ENCODE peak calls at places on chromosomes 12 and 14, in nine cellular contexts. One of them, this sample, is unnamed. For H3K9me3 and H3K4me1, the result is how much of the 10 kb centered on the place peaks cover.

GRCh38 chr12:47791351-47791746 is 18.3 kb downstream of the SLC48A1 start:
- DNase-seq in pancreas: no peak
- DNase-seq in CD8-positive, alpha-beta T cell: no peak
- DNase-seq in uterus: no peak
- DNase-seq in thoracic aorta: no peak
- DNase-seq in stomach: no peak
- DNase-seq in upper lobe of right lung: no peak
- DNase-seq in HCT116: no peak
- DNase-seq in PC-9: no peak
- DNase-seq in this sample: no peak

GRCh38 chr12:116066381-116067230 is 210.9 kb downstream of the MED13L start:
- DNase-seq in pancreas: no peak
- DNase-seq in CD8-positive, alpha-beta T cell: peak
- DNase-seq in uterus: no peak
- DNase-seq in thoracic aorta: no peak
- DNase-seq in stomach: peak
- DNase-seq in upper lobe of right lung: no peak
- DNase-seq in HCT116: peak
- DNase-seq in PC-9: no peak
- DNase-seq in this sample: no peak

GRCh38 chr14:88166616-88167015 is 156.5 kb downstream of the KCNK10 start:
- DNase-seq in pancreas: no peak
- DNase-seq in CD8-positive, alpha-beta T cell: no peak
- DNase-seq in uterus: no peak
- DNase-seq in thoracic aorta: no peak
- DNase-seq in stomach: no peak
- DNase-seq in upper lobe of right lung: no peak
- DNase-seq in HCT116: no peak
- DNase-seq in PC-9: no peak
- DNase-seq in this sample: no peak

GRCh38 chr12:46523863-46524770 is 151.5 kb upstream of the SLC38A2 start:
- DNase-seq in pancreas: no peak
- DNase-seq in CD8-positive, alpha-beta T cell: peak
- DNase-seq in uterus: no peak
- DNase-seq in thoracic aorta: peak
- DNase-seq in stomach: no peak
- DNase-seq in upper lobe of right lung: no peak
- DNase-seq in HCT116: peak
- DNase-seq in PC-9: no peak
- DNase-seq in this sample: no peak

GRCh38 chr14:24595046-24595808 is 14.3 kb downstream of the GZMH start:
- DNase-seq in pancreas: no peak
- DNase-seq in CD8-positive, alpha-beta T cell: no peak
- DNase-seq in uterus: no peak
- DNase-seq in thoracic aorta: no peak
- DNase-seq in stomach: no peak
- DNase-seq in upper lobe of right lung: no peak
- DNase-seq in HCT116: no peak
- DNase-seq in PC-9: peak
- DNase-seq in this sample: no peak

GRCh38 chr14:73059326-73059725 is 992 bp downstream of the RBM25 start:
- DNase-seq in pancreas: no peak
- DNase-seq in CD8-positive, alpha-beta T cell: no peak
- DNase-seq in uterus: no peak
- DNase-seq in thoracic aorta: no peak
- DNase-seq in stomach: no peak
- DNase-seq in upper lobe of right lung: no peak
- DNase-seq in HCT116: no peak
- DNase-seq in PC-9: no peak
- DNase-seq in this sample: no peak

GRCh38 chr14:52013984-52014600 is 24.7 kb downstream of the RTRAF start:
- DNase-seq in pancreas: no peak
- DNase-seq in CD8-positive, alpha-beta T cell: no peak
- DNase-seq in uterus: no peak
- DNase-seq in thoracic aorta: no peak
- DNase-seq in stomach: no peak
- DNase-seq in upper lobe of right lung: no peak
- DNase-seq in HCT116: no peak
- DNase-seq in PC-9: no peak
- DNase-seq in this sample: peak

GRCh38 chr12:95326450-95326849 is 108.8 kb downstream of the VEZT start:
- DNase-seq in pancreas: no peak
- DNase-seq in CD8-positive, alpha-beta T cell: no peak
- DNase-seq in uterus: no peak
- DNase-seq in thoracic aorta: no peak
- DNase-seq in stomach: no peak
- DNase-seq in upper lobe of right lung: no peak
- DNase-seq in HCT116: no peak
- DNase-seq in PC-9: peak
- DNase-seq in this sample: no peak

GRCh38 chr12:27331927-27332324 is 710 bp upstream of the BMAL2 start:
- DNase-seq in pancreas: no peak
- DNase-seq in CD8-positive, alpha-beta T cell: no peak
- DNase-seq in uterus: no peak
- DNase-seq in thoracic aorta: no peak
- DNase-seq in stomach: no peak
- DNase-seq in upper lobe of right lung: no peak
- DNase-seq in HCT116: no peak
- DNase-seq in PC-9: no peak
- DNase-seq in this sample: no peak

GRCh38 chr14:71597955-71598659 is 334.1 kb upstream of the RGS6 start:
- DNase-seq in pancreas: no peak
- DNase-seq in CD8-positive, alpha-beta T cell: no peak
- DNase-seq in uterus: no peak
- DNase-seq in thoracic aorta: no peak
- DNase-seq in stomach: no peak
- DNase-seq in upper lobe of right lung: no peak
- DNase-seq in HCT116: no peak
- DNase-seq in PC-9: no peak
- DNase-seq in this sample: no peak

GRCh38 chr12:47080725-47081502 is 1.2 kb upstream of the AMIGO2 start:
- DNase-seq in pancreas: peak
- DNase-seq in CD8-positive, alpha-beta T cell: no peak
- DNase-seq in uterus: peak
- DNase-seq in thoracic aorta: no peak
- DNase-seq in stomach: peak
- DNase-seq in upper lobe of right lung: peak
- DNase-seq in HCT116: no peak
- DNase-seq in PC-9: peak
- DNase-seq in this sample: peak

GRCh38 chr14:35594616-35595015 is 60.7 kb downstream of the INSM2 start:
- DNase-seq in pancreas: no peak
- DNase-seq in CD8-positive, alpha-beta T cell: no peak
- DNase-seq in uterus: no peak
- DNase-seq in thoracic aorta: no peak
- DNase-seq in stomach: no peak
- DNase-seq in upper lobe of right lung: no peak
- DNase-seq in HCT116: no peak
- DNase-seq in PC-9: no peak
- DNase-seq in this sample: no peak

GRCh38 chr14:46048127-46048526 is 603.5 kb downstream of the RPL10L start:
- DNase-seq in pancreas: no peak
- DNase-seq in CD8-positive, alpha-beta T cell: no peak
- DNase-seq in uterus: no peak
- DNase-seq in thoracic aorta: no peak
- DNase-seq in stomach: peak
- DNase-seq in upper lobe of right lung: no peak
- DNase-seq in HCT116: peak
- DNase-seq in PC-9: no peak
- DNase-seq in this sample: no peak

GRCh38 chr12:88934163-88934747 is 354.0 kb upstream of the KITLG start:
- DNase-seq in pancreas: no peak
- DNase-seq in CD8-positive, alpha-beta T cell: no peak
- DNase-seq in uterus: no peak
- DNase-seq in thoracic aorta: no peak
- DNase-seq in stomach: no peak
- DNase-seq in upper lobe of right lung: no peak
- DNase-seq in HCT116: peak
- DNase-seq in PC-9: peak
- DNase-seq in this sample: no peak

GRCh38 chr14:68384335-68384734 is 408.5 kb downstream of the ZFP36L1 start:
- DNase-seq in pancreas: no peak
- DNase-seq in CD8-positive, alpha-beta T cell: no peak
- DNase-seq in uterus: no peak
- DNase-seq in thoracic aorta: no peak
- DNase-seq in stomach: no peak
- DNase-seq in upper lobe of right lung: no peak
- DNase-seq in HCT116: no peak
- DNase-seq in PC-9: no peak
- DNase-seq in this sample: no peak

GRCh38 chr12:69987453-69988102 is 162.6 kb downstream of the MYRFL start:
- DNase-seq in pancreas: no peak
- DNase-seq in CD8-positive, alpha-beta T cell: no peak
- DNase-seq in uterus: no peak
- DNase-seq in thoracic aorta: peak
- DNase-seq in stomach: no peak
- DNase-seq in upper lobe of right lung: no peak
- DNase-seq in HCT116: peak
- DNase-seq in PC-9: peak
- DNase-seq in this sample: no peak

GRCh38 chr14:64725360-64725815 is 21.2 kb downstream of the PLEKHG3 start:
- DNase-seq in pancreas: peak
- DNase-seq in CD8-positive, alpha-beta T cell: no peak
- DNase-seq in uterus: no peak
- DNase-seq in thoracic aorta: no peak
- DNase-seq in stomach: no peak
- DNase-seq in upper lobe of right lung: peak
- DNase-seq in HCT116: no peak
- DNase-seq in PC-9: no peak
- DNase-seq in this sample: no peak

GRCh38 chr12:117803013-117803412 is 165.8 kb downstream of the KSR2 start:
- DNase-seq in pancreas: no peak
- DNase-seq in CD8-positive, alpha-beta T cell: no peak
- DNase-seq in uterus: no peak
- DNase-seq in thoracic aorta: no peak
- DNase-seq in stomach: no peak
- DNase-seq in upper lobe of right lung: no peak
- DNase-seq in HCT116: no peak
- DNase-seq in PC-9: peak
- DNase-seq in this sample: no peak

GRCh38 chr12:58249610-58250009 is 308.2 kb downstream of the ATP23 start:
- DNase-seq in pancreas: no peak
- DNase-seq in CD8-positive, alpha-beta T cell: no peak
- DNase-seq in uterus: no peak
- DNase-seq in thoracic aorta: no peak
- DNase-seq in stomach: no peak
- DNase-seq in upper lobe of right lung: no peak
- DNase-seq in HCT116: no peak
- DNase-seq in PC-9: no peak
- DNase-seq in this sample: no peak

GRCh38 chr14:102124419-102124818 is 15.3 kb upstream of the WDR20 start:
- DNase-seq in pancreas: no peak
- DNase-seq in CD8-positive, alpha-beta T cell: no peak
- DNase-seq in uterus: no peak
- DNase-seq in thoracic aorta: no peak
- DNase-seq in stomach: no peak
- DNase-seq in upper lobe of right lung: no peak
- DNase-seq in HCT116: no peak
- DNase-seq in PC-9: peak
- DNase-seq in this sample: no peak

GRCh38 chr14:71187633-71188356 is 280.5 kb downstream of the PCNX1 start:
- DNase-seq in pancreas: no peak
- DNase-seq in CD8-positive, alpha-beta T cell: no peak
- DNase-seq in uterus: no peak
- DNase-seq in thoracic aorta: no peak
- DNase-seq in stomach: no peak
- DNase-seq in upper lobe of right lung: peak
- DNase-seq in HCT116: no peak
- DNase-seq in PC-9: no peak
- DNase-seq in this sample: no peak

GRCh38 chr14:67429651-67430205 is 17.8 kb upstream of the PLEK2 start:
- DNase-seq in pancreas: peak
- DNase-seq in CD8-positive, alpha-beta T cell: no peak
- DNase-seq in uterus: no peak
- DNase-seq in thoracic aorta: no peak
- DNase-seq in stomach: no peak
- DNase-seq in upper lobe of right lung: no peak
- DNase-seq in HCT116: no peak
- DNase-seq in PC-9: no peak
- DNase-seq in this sample: no peak

DNA sequence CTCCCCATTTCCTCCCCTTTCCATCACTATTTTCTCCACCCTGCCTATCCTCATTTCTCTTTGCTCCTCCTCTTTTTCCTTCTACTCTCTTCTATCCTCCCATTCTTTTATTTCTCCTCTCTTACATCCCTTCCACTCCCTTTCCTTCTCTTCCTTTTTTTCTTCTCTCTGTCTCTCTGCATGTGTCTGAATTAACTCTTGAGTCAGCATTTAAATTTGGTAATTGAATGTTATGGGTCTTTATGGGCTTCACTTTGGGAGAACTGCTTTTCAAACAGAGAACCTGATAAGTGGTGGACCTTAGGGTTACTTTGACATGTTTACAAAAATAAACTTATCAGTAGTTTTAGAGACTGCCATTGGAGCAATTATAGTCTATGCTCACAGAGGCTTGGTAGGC is 992.7 kb downstream of the NRXN3 start:
- DNase-seq in pancreas: no peak
- DNase-seq in CD8-positive, alpha-beta T cell: no peak
- DNase-seq in uterus: no peak
- DNase-seq in thoracic aorta: no peak
- DNase-seq in stomach: no peak
- DNase-seq in upper lobe of right lung: no peak
- DNase-seq in HCT116: no peak
- DNase-seq in PC-9: no peak
- DNase-seq in this sample: no peak
- H3K9me3 ChIP-seq in pancreas: under half
- H3K9me3 ChIP-seq in CD8-positive, alpha-beta T cell: under half
- H3K9me3 ChIP-seq in uterus: under half
- H3K9me3 ChIP-seq in thoracic aorta: under half
- H3K9me3 ChIP-seq in stomach: under half
- H3K9me3 ChIP-seq in upper lobe of right lung: under half
- H3K9me3 ChIP-seq in HCT116: under half
- H3K9me3 ChIP-seq in PC-9: under half
- H3K9me3 ChIP-seq in this sample: under half

GRCh38 chr12:54002915-54003339 is 3.0 kb downstream of the HOXC9 start:
- DNase-seq in pancreas: no peak
- DNase-seq in CD8-positive, alpha-beta T cell: no peak
- DNase-seq in uterus: no peak
- DNase-seq in thoracic aorta: no peak
- DNase-seq in stomach: no peak
- DNase-seq in upper lobe of right lung: no peak
- DNase-seq in HCT116: no peak
- DNase-seq in PC-9: no peak
- DNase-seq in this sample: no peak
- H3K4me3 ChIP-seq in pancreas: no peak
- H3K4me3 ChIP-seq in CD8-positive, alpha-beta T cell: no peak
- H3K4me3 ChIP-seq in uterus: no peak
- H3K4me3 ChIP-seq in thoracic aorta: no peak
- H3K4me3 ChIP-seq in stomach: no peak
- H3K4me3 ChIP-seq in upper lobe of right lung: no peak
- H3K4me3 ChIP-seq in HCT116: no peak
- H3K4me3 ChIP-seq in PC-9: no peak
- H3K4me3 ChIP-seq in this sample: no peak

GRCh38 chr14:61489932-61490331 is 168.6 kb downstream of the PRKCH start:
- DNase-seq in pancreas: no peak
- DNase-seq in CD8-positive, alpha-beta T cell: no peak
- DNase-seq in uterus: no peak
- DNase-seq in thoracic aorta: no peak
- DNase-seq in stomach: no peak
- DNase-seq in upper lobe of right lung: no peak
- DNase-seq in HCT116: no peak
- DNase-seq in PC-9: peak
- DNase-seq in this sample: peak
- H3K4me1 ChIP-seq in pancreas: under half
- H3K4me1 ChIP-seq in CD8-positive, alpha-beta T cell: under half
- H3K4me1 ChIP-seq in uterus: under half
- H3K4me1 ChIP-seq in thoracic aorta: under half
- H3K4me1 ChIP-seq in stomach: under half
- H3K4me1 ChIP-seq in upper lobe of right lung: under half
- H3K4me1 ChIP-seq in HCT116: under half
- H3K4me1 ChIP-seq in PC-9: under half
- H3K4me1 ChIP-seq in this sample: half or more

GRCh38 chr12:99138397-99138796 is 493.3 kb downstream of the APAF1 start:
- DNase-seq in pancreas: no peak
- DNase-seq in CD8-positive, alpha-beta T cell: no peak
- DNase-seq in uterus: no peak
- DNase-seq in thoracic aorta: no peak
- DNase-seq in stomach: no peak
- DNase-seq in upper lobe of right lung: no peak
- DNase-seq in HCT116: no peak
- DNase-seq in PC-9: no peak
- DNase-seq in this sample: no peak
- H3K9me3 ChIP-seq in pancreas: under half
- H3K9me3 ChIP-seq in CD8-positive, alpha-beta T cell: under half
- H3K9me3 ChIP-seq in uterus: under half
- H3K9me3 ChIP-seq in thoracic aorta: under half
- H3K9me3 ChIP-seq in stomach: under half
- H3K9me3 ChIP-seq in upper lobe of right lung: under half
- H3K9me3 ChIP-seq in HCT116: under half
- H3K9me3 ChIP-seq in PC-9: under half
- H3K9me3 ChIP-seq in this sample: under half